ENCODE peak calls at places on chromosome 1, in eight cellular contexts. V is pulmonary artery endothelial cell; I is KBM-7; N is activated naive CD4-positive, alpha-beta T cell; D is heart left ventricle; B is stimulated activated CD8-positive, alpha-beta memory T cell treated with anti-CD3 and anti-CD28 coated beads, Interleukin-2, amount 100 ng/mL, for 48 hours; O is RWPE1; L is ELR. K is an unnamed sample.

GRCh38 chr1:66607458-66607857 is 73.5 kb downstream of the SGIP1 start:
- DNase-seq in V (no peak), I (no peak), N (no peak), D (no peak), B (no peak), O (no peak), L (no peak), K (no peak)

GRCh38 chr1:157377216-157377821 is 175.0 kb downstream of the FCRL5 start:
- DNase-seq in V (no peak), I (peak), N (no peak), D (no peak), B (no peak), O (no peak), L (peak), K (no peak)

GRCh38 chr1:17713993-17714392 is 41.1 kb upstream of the ACTL8 start:
- DNase-seq in V (no peak), I (no peak), N (no peak), D (no peak), B (no peak), O (no peak), L (no peak), K (no peak)

GRCh38 chr1:7652551-7653098 is 118.5 kb upstream of the VAMP3 start:
- DNase-seq in V (no peak), I (no peak), N (no peak), D (no peak), B (no peak), O (no peak), L (no peak), K (peak)

GRCh38 chr1:175471039-175471800 is 272.2 kb downstream of the TNR start:
- DNase-seq in V (no peak), I (no peak), N (no peak), D (no peak), B (no peak), O (peak), L (peak), K (no peak)

GRCh38 chr1:10841059-10841458 is 44.6 kb upstream of the CASZ1 start:
- DNase-seq in V (no peak), I (no peak), N (no peak), D (no peak), B (no peak), O (no peak), L (no peak), K (no peak)

GRCh38 chr1:110626890-110627289 is 20.7 kb upstream of the KCNA2 start:
- DNase-seq in V (no peak), I (no peak), N (no peak), D (no peak), B (no peak), O (no peak), L (no peak), K (no peak)

GRCh38 chr1:37473431-37474050 is 839 bp upstream of the ZC3H12A start:
- DNase-seq in V (no peak), I (no peak), N (no peak), D (no peak), B (no peak), O (peak), L (peak), K (peak)

GRCh38 chr1:15038232-15039016 is 115.1 kb upstream of the TMEM51 start:
- DNase-seq in V (no peak), I (peak), N (no peak), D (no peak), B (no peak), O (no peak), L (peak), K (no peak)